ENCODE peak calls at places on chromosome 18, in seven cellular contexts. One of them, this sample, is unnamed.

GRCh38 chr18:60044290-60045006 is 144.7 kb downstream of the PMAIP1 start:
- DNase-seq in adrenal gland: no peak
- DNase-seq in heart left ventricle: no peak
- DNase-seq in endothelial cell of umbilical vein: no peak
- DNase-seq in suprapubic skin: no peak
- DNase-seq in ovary: no peak
- DNase-seq in lower leg skin: no peak
- DNase-seq in this sample: no peak

GRCh38 chr18:10006261-10006903 is 92.6 kb downstream of the VAPA start:
- DNase-seq in endothelial cell of umbilical vein: peak
- DNase-seq in adrenal gland: no peak
- DNase-seq in suprapubic skin: no peak
- DNase-seq in lower leg skin: peak
- DNase-seq in ovary: no peak
- DNase-seq in heart left ventricle: no peak
- DNase-seq in this sample: no peak

GRCh38 chr18:66749030-66749429 is 145.1 kb upstream of the CDH19 start:
- DNase-seq in ovary: no peak
- DNase-seq in adrenal gland: no peak
- DNase-seq in heart left ventricle: no peak
- DNase-seq in endothelial cell of umbilical vein: peak
- DNase-seq in lower leg skin: no peak
- DNase-seq in suprapubic skin: no peak
- DNase-seq in this sample: no peak

GRCh38 chr18:63319383-63320040 is at the start of gene BCL2:
- DNase-seq in endothelial cell of umbilical vein: peak
- DNase-seq in adrenal gland: no peak
- DNase-seq in ovary: peak
- DNase-seq in lower leg skin: peak
- DNase-seq in heart left ventricle: peak
- DNase-seq in suprapubic skin: no peak
- DNase-seq in this sample: no peak

GRCh38 chr18:13269599-13270011 is 51.0 kb downstream of the LDLRAD4 start:
- DNase-seq in ovary: no peak
- DNase-seq in adrenal gland: peak
- DNase-seq in endothelial cell of umbilical vein: no peak
- DNase-seq in lower leg skin: peak
- DNase-seq in suprapubic skin: no peak
- DNase-seq in heart left ventricle: peak
- DNase-seq in this sample: no peak

GRCh38 chr18:9673296-9674251 is 34.5 kb upstream of the RAB31 start:
- DNase-seq in endothelial cell of umbilical vein: peak
- DNase-seq in lower leg skin: peak
- DNase-seq in ovary: no peak
- DNase-seq in suprapubic skin: no peak
- DNase-seq in adrenal gland: peak
- DNase-seq in heart left ventricle: no peak
- DNase-seq in this sample: peak

GRCh38 chr18:46184296-46185080 is 80.3 kb downstream of the HAUS1 start:
- DNase-seq in ovary: no peak
- DNase-seq in lower leg skin: peak
- DNase-seq in adrenal gland: no peak
- DNase-seq in suprapubic skin: no peak
- DNase-seq in endothelial cell of umbilical vein: no peak
- DNase-seq in heart left ventricle: no peak
- DNase-seq in this sample: peak

GRCh38 chr18:49911414-49911813 is 98.1 kb upstream of the ACAA2 start:
- DNase-seq in ovary: no peak
- DNase-seq in adrenal gland: no peak
- DNase-seq in heart left ventricle: no peak
- DNase-seq in suprapubic skin: no peak
- DNase-seq in endothelial cell of umbilical vein: no peak
- DNase-seq in lower leg skin: no peak
- DNase-seq in this sample: no peak

GRCh38 chr18:48393776-48394175 is 15.4 kb downstream of the ZBTB7C start:
- DNase-seq in ovary: no peak
- DNase-seq in lower leg skin: no peak
- DNase-seq in adrenal gland: peak
- DNase-seq in suprapubic skin: no peak
- DNase-seq in endothelial cell of umbilical vein: no peak
- DNase-seq in heart left ventricle: no peak
- DNase-seq in this sample: no peak

GRCh38 chr18:21242141-21243040 is at the start of gene GREB1L:
- DNase-seq in suprapubic skin: peak
- DNase-seq in heart left ventricle: peak
- DNase-seq in ovary: peak
- DNase-seq in adrenal gland: peak
- DNase-seq in endothelial cell of umbilical vein: peak
- DNase-seq in lower leg skin: no peak
- DNase-seq in this sample: peak

GRCh38 chr18:2522112-2522511 is 49.2 kb downstream of the METTL4 start:
- DNase-seq in endothelial cell of umbilical vein: no peak
- DNase-seq in suprapubic skin: no peak
- DNase-seq in lower leg skin: no peak
- DNase-seq in adrenal gland: no peak
- DNase-seq in heart left ventricle: no peak
- DNase-seq in ovary: no peak
- DNase-seq in this sample: no peak

GRCh38 chr18:38751897-38752296 is 1186.3 kb upstream of the CELF4 start:
- DNase-seq in adrenal gland: peak
- DNase-seq in ovary: no peak
- DNase-seq in heart left ventricle: no peak
- DNase-seq in suprapubic skin: no peak
- DNase-seq in lower leg skin: no peak
- DNase-seq in endothelial cell of umbilical vein: no peak
- DNase-seq in this sample: no peak

GRCh38 chr18:13836559-13836958 is 12.6 kb downstream of the MC5R start:
- DNase-seq in lower leg skin: no peak
- DNase-seq in suprapubic skin: no peak
- DNase-seq in adrenal gland: no peak
- DNase-seq in ovary: no peak
- DNase-seq in endothelial cell of umbilical vein: no peak
- DNase-seq in heart left ventricle: no peak
- DNase-seq in this sample: peak

GRCh38 chr18:26551217-26551708 is 2.9 kb upstream of the KCTD1 start:
- DNase-seq in heart left ventricle: no peak
- DNase-seq in endothelial cell of umbilical vein: no peak
- DNase-seq in suprapubic skin: no peak
- DNase-seq in ovary: no peak
- DNase-seq in adrenal gland: no peak
- DNase-seq in lower leg skin: no peak
- DNase-seq in this sample: no peak

GRCh38 chr18:26547302-26548143 is 830 bp downstream of the KCTD1 start:
- DNase-seq in suprapubic skin: peak
- DNase-seq in ovary: peak
- DNase-seq in heart left ventricle: peak
- DNase-seq in endothelial cell of umbilical vein: peak
- DNase-seq in adrenal gland: peak
- DNase-seq in lower leg skin: peak
- DNase-seq in this sample: peak

GRCh38 chr18:26548144-26549102 is at the start of gene KCTD1:
- DNase-seq in adrenal gland: peak
- DNase-seq in lower leg skin: peak
- DNase-seq in suprapubic skin: peak
- DNase-seq in heart left ventricle: peak
- DNase-seq in ovary: peak
- DNase-seq in endothelial cell of umbilical vein: peak
- DNase-seq in this sample: peak

GRCh38 chr18:26549103-26549485 is 741 bp upstream of the KCTD1 start:
- DNase-seq in suprapubic skin: peak
- DNase-seq in ovary: no peak
- DNase-seq in lower leg skin: peak
- DNase-seq in heart left ventricle: peak
- DNase-seq in endothelial cell of umbilical vein: peak
- DNase-seq in adrenal gland: peak
- DNase-seq in this sample: peak

DNA sequence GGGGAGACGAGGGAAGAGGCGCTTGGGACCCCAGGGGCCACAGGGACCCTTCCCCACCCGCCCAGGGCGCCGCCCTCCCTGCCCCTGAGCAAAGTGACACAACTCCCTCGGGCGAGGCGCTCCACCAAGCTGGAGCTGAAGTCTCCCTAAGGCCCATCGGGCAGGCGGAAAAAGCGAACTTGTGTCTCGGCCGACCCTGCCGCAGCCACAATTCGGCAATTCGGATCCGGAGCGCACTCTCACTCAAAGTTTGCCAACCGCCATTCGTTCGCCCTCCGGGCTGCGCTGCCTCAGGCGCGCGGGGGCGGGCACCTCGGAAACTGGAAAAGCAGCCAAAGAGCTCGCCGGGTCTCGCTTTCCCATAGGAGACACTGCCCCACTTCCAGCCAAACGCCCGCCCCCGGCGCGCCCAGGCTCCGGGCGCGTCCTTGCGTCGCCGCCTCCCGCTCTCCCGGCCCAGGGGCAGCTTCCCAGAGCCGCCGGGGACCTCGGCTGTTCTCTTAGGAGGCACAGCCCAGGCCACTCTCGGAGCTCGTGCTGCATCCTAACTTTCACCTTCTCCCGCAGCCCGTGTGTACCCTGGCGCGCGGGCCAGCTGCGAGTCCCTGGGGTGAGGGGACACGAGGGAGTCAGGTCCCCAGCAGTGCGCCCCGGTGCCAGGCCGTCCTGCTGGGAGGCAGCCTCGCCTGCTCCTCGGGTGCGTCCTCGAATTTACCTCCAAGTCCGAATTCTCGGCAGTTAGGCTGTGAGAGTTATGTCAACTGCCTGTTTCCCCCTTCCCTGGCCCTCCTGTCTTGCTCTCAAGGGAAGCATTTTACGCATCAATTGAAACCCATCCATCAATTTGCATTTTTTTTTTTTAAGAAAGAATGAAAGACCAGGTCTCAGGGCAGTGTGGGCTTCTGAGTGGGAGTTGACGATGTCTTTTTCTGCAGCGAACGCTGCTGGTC is 1.4 kb upstream of the KCTD1 start:
- DNase-seq in ovary: peak
- DNase-seq in suprapubic skin: peak
- DNase-seq in heart left ventricle: peak
- DNase-seq in lower leg skin: peak
- DNase-seq in endothelial cell of umbilical vein: peak
- DNase-seq in adrenal gland: peak
- DNase-seq in this sample: peak
- TF ChIP-seq POLR2A in ovary: no peak
- TF ChIP-seq POLR2A in suprapubic skin: no peak
- TF ChIP-seq POLR2A in heart left ventricle: peak
- TF ChIP-seq POLR2A in lower leg skin: no peak
- TF ChIP-seq POLR2A in endothelial cell of umbilical vein: no peak
- TF ChIP-seq POLR2A in adrenal gland: no peak
- TF ChIP-seq POLR2A in this sample: no peak

DNA sequence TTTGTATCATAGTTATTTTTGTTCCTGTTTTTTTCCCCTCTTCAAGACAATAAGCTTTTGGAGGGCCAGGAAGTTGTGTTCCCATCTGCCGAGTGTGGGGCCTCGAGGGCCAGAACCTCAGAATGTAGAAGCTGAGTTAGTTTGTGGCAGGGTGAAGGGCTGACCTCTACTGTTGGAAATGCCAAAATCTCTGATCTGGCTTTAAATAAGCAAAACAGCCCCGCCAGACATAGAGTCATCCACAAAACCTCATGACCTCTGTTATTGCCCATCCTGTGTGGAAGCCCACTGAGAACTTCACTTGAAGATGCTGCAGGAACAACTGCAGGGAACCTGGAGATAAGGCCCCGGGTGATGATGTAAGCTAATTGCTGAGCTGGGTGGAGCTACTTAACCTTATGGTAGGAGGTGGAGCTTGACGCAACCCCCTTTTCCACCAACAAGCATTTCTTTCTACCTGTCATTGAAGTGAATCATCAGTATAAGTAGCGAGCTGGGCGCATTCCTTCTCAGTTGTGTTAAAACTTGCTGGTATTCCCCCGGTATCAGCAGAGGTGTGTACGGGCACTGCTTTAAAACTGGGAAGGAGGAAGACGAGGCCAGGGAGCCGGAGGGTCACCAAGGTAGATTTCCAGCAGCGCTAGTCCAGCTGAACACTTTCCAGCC is 177.2 kb downstream of the NEDD4L start:
- DNase-seq in heart left ventricle: no peak
- DNase-seq in ovary: no peak
- DNase-seq in endothelial cell of umbilical vein: no peak
- DNase-seq in adrenal gland: no peak
- DNase-seq in lower leg skin: no peak
- DNase-seq in suprapubic skin: no peak
- DNase-seq in this sample: peak
- TF ChIP-seq POLR2A in heart left ventricle: no peak
- TF ChIP-seq POLR2A in ovary: no peak
- TF ChIP-seq POLR2A in endothelial cell of umbilical vein: no peak
- TF ChIP-seq POLR2A in adrenal gland: no peak
- TF ChIP-seq POLR2A in lower leg skin: no peak
- TF ChIP-seq POLR2A in suprapubic skin: peak
- TF ChIP-seq POLR2A in this sample: peak

GRCh38 chr18:750456-750855 is 38.0 kb upstream of the ENOSF1 start:
- DNase-seq in heart left ventricle: no peak
- DNase-seq in adrenal gland: no peak
- DNase-seq in suprapubic skin: no peak
- DNase-seq in ovary: no peak
- DNase-seq in lower leg skin: no peak
- DNase-seq in endothelial cell of umbilical vein: no peak
- DNase-seq in this sample: no peak

GRCh38 chr18:754666-755065 is 42.2 kb upstream of the ENOSF1 start:
- DNase-seq in suprapubic skin: no peak
- DNase-seq in heart left ventricle: no peak
- DNase-seq in lower leg skin: no peak
- DNase-seq in ovary: no peak
- DNase-seq in adrenal gland: no peak
- DNase-seq in endothelial cell of umbilical vein: no peak
- DNase-seq in this sample: no peak

DNA sequence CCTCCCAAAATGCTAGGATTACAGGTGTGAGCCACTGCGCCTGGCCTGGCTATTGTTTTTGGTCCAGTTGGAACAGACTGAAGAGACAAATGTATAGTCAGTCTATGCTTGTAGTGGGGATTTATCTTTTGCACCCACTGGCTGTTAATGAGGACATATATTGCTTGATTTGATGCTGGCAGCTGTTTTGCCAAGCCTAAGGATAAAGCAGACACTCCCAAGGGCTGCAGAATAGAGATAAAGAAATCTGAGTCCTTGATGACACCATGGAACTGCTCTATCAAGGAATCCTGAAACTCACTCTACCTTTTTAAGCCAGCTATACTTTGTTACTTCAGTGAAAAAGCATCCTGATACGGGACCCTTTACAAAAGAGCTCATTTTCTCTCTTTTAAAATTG is 43.1 kb upstream of the ENOSF1 start:
- DNase-seq in adrenal gland: no peak
- DNase-seq in ovary: no peak
- DNase-seq in suprapubic skin: no peak
- DNase-seq in endothelial cell of umbilical vein: no peak
- DNase-seq in heart left ventricle: no peak
- DNase-seq in lower leg skin: no peak
- DNase-seq in this sample: no peak
- TF ChIP-seq POLR2A in adrenal gland: no peak
- TF ChIP-seq POLR2A in ovary: no peak
- TF ChIP-seq POLR2A in suprapubic skin: no peak
- TF ChIP-seq POLR2A in endothelial cell of umbilical vein: no peak
- TF ChIP-seq POLR2A in heart left ventricle: no peak
- TF ChIP-seq POLR2A in lower leg skin: no peak
- TF ChIP-seq POLR2A in this sample: no peak

DNA sequence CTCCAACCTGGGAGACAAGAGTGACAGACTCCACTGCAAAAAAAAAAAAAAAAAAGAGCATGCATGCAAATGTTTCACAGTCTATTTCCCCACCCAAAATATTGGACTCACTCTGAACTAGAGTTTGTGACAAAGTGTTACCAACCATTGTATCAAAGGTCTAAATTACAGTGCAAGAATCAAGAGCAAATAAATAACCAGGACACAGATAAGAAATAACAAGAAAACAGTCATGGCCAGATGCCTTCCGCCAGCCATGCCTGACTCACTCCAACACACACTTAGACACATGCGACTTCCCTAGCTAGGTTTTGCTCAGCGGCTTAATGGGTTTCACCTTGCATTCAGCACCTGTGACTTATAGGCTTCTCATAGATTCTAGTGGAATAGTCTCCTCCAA is 62.8 kb downstream of the CYB5A start:
- DNase-seq in lower leg skin: peak
- DNase-seq in adrenal gland: peak
- DNase-seq in ovary: no peak
- DNase-seq in endothelial cell of umbilical vein: no peak
- DNase-seq in suprapubic skin: no peak
- DNase-seq in heart left ventricle: no peak
- DNase-seq in this sample: peak
- TF ChIP-seq POLR2A in lower leg skin: no peak
- TF ChIP-seq POLR2A in adrenal gland: no peak
- TF ChIP-seq POLR2A in ovary: no peak
- TF ChIP-seq POLR2A in endothelial cell of umbilical vein: no peak
- TF ChIP-seq POLR2A in suprapubic skin: no peak
- TF ChIP-seq POLR2A in heart left ventricle: no peak
- TF ChIP-seq POLR2A in this sample: no peak

This sample was measured in stomach.